ENCODE peak calls at places on chromosomes 2 and 18, in ten cellular contexts. Z is left cardiac atrium; Y is EH; C is neuronal stem cell; K is stimulated activated CD4-positive, alpha-beta T cell treated with anti-CD3 and anti-CD28 coated beads, Interleukin-2, amount 100 ng/mL, for 4 hours; I is choroid plexus epithelial cell; P is pulmonary artery endothelial cell; E is osteocyte; W is OCI-LY7; T is osteoblast. D is an unnamed sample.

GRCh38 chr2:39068757-39069515 is 51.9 kb downstream of the SOS1 start:
- DNase-seq in Z (no peak), Y (peak; percentile 7), C (no peak), K (no peak), I (peak; percentile 11), P (no peak), E (no peak), W (no peak), T (no peak), D (no peak)

GRCh38 chr2:128640166-128640846 is 321.6 kb upstream of the HS6ST1 start:
- DNase-seq in Z (no peak), Y (peak; percentile 30), C (no peak), K (no peak), I (no peak), P (no peak), E (peak; percentile 54), W (no peak), T (no peak), D (peak; percentile 25)

GRCh38 chr2:14306268-14306950 is 326.1 kb upstream of the LRATD1 start:
- DNase-seq in Z (no peak), Y (no peak), C (no peak), K (no peak), I (no peak), P (no peak), E (no peak), W (no peak), T (peak; percentile 55), D (no peak)

GRCh38 chr18:46148810-46149209 is 44.6 kb downstream of the HAUS1 start:
- DNase-seq in Z (no peak), Y (peak; percentile 71), C (peak; percentile 56), K (no peak), I (peak; percentile 73), P (no peak), E (no peak), W (peak; percentile 47), T (peak; percentile 69), D (no peak)

GRCh38 chr2:165002638-165003037 is 47.3 kb upstream of the SLC38A11 start:
- DNase-seq in Z (no peak), Y (peak; percentile 56), C (no peak), K (no peak), I (no peak), P (no peak), E (no peak), W (no peak), T (no peak), D (no peak)

GRCh38 chr2:167471332-167471731 is 583.1 kb downstream of the XIRP2 start:
- DNase-seq in Z (no peak), Y (no peak), C (no peak), K (no peak), I (no peak), P (no peak), E (no peak), W (no peak), T (no peak), D (no peak)

GRCh38 chr18:64419156-64419555 is 270.3 kb upstream of the LINC00305 start:
- DNase-seq in Z (no peak), Y (no peak), C (no peak), K (no peak), I (no peak), P (no peak), E (no peak), W (no peak), T (no peak), D (no peak)

GRCh38 chr2:138997849-138998517 is 217.8 kb upstream of the NXPH2 start:
- DNase-seq in Z (no peak), Y (no peak), C (no peak), K (no peak), I (peak; percentile 24), P (no peak), E (no peak), W (no peak), T (no peak), D (no peak)

GRCh38 chr2:19454125-19454524 is 95.7 kb upstream of the OSR1 start:
- DNase-seq in Z (no peak), Y (no peak), C (no peak), K (no peak), I (no peak), P (no peak), E (no peak), W (no peak), T (no peak), D (no peak)

GRCh38 chr18:68843467-68844089 is 45.7 kb downstream of the CCDC102B start:
- DNase-seq in Z (no peak), Y (peak; percentile 15), C (no peak), K (no peak), I (peak; percentile 25), P (no peak), E (no peak), W (no peak), T (no peak), D (no peak)

GRCh38 chr2:37344453-37345361 is at the start of gene QPCT:
- DNase-seq in Z (peak; percentile 56), Y (peak; percentile 71), C (no peak), K (peak; percentile 45), I (peak; percentile 66), P (no peak), E (no peak), W (peak; percentile 68), T (peak; percentile 95), D (no peak)

GRCh38 chr18:3044931-3045698 is 32.2 kb upstream of the LPIN2 start:
- DNase-seq in Z (peak; percentile 57), Y (no peak), C (no peak), K (no peak), I (peak; percentile 30), P (no peak), E (peak; percentile 49), W (no peak), T (peak; percentile 60), D (no peak)

GRCh38 chr18:48539406-48540328 is 836 bp downstream of the CTIF start:
- DNase-seq in Z (peak; percentile 54), Y (peak; percentile 66), C (peak; percentile 57), K (peak; percentile 10), I (peak; percentile 74), P (no peak), E (peak; percentile 88), W (no peak), T (peak; percentile 93), D (peak; percentile 38)

GRCh38 chr2:163011035-163011434 is 172.5 kb upstream of the KCNH7 start:
- DNase-seq in Z (no peak), Y (no peak), C (no peak), K (no peak), I (no peak), P (no peak), E (no peak), W (no peak), T (no peak), D (no peak)

GRCh38 chr18:27355308-27355707 is 170.2 kb upstream of the CHST9 start:
- DNase-seq in Z (no peak), Y (no peak), C (no peak), K (no peak), I (no peak), P (no peak), E (no peak), W (no peak), T (peak; percentile 27), D (no peak)

GRCh38 chr2:162073776-162074578 is at the start of gene DPP4:
- DNase-seq in Z (peak; percentile 29), Y (peak; percentile 43), C (peak; percentile 54), K (peak; percentile 23), I (no peak), P (no peak), E (no peak), W (no peak), T (peak; percentile 89), D (peak; percentile 74)

GRCh38 chr18:23819005-23819404 is 129.8 kb downstream of the LAMA3 start:
- DNase-seq in Z (no peak), Y (peak; percentile 72), C (no peak), K (no peak), I (no peak), P (no peak), E (no peak), W (no peak), T (no peak), D (no peak)

GRCh38 chr18:75406491-75407445 is 20.7 kb downstream of the SMIM21 start:
- DNase-seq in Z (no peak), Y (no peak), C (peak; percentile 1), K (no peak), I (no peak), P (no peak), E (no peak), W (no peak), T (peak; percentile 65), D (no peak)

GRCh38 chr2:65456074-65456473 is 23.7 kb upstream of the SPRED2 start:
- DNase-seq in Z (no peak), Y (peak; percentile 87), C (no peak), K (no peak), I (peak; percentile 45), P (no peak), E (no peak), W (no peak), T (peak; percentile 76), D (no peak)

GRCh38 chr2:241767464-241768250 is 9.0 kb upstream of the GAL3ST2 start:
- DNase-seq in Z (no peak), Y (no peak), C (no peak), K (no peak), I (no peak), P (no peak), E (peak; percentile 82), W (no peak), T (peak; percentile 77), D (no peak)

GRCh38 chr18:79664525-79665125 is 15.0 kb upstream of the CTDP1 start:
- DNase-seq in Z (no peak), Y (peak; percentile 81), C (no peak), K (no peak), I (peak; percentile 53), P (no peak), E (no peak), W (no peak), T (no peak), D (no peak)

GRCh38 chr2:28952806-28953190 is 28.3 kb upstream of the TOGARAM2 start:
- DNase-seq in Z (no peak), Y (no peak), C (no peak), K (no peak), I (peak; percentile 26), P (no peak), E (no peak), W (peak; percentile 27), T (no peak), D (no peak)